ENCODE peak calls at places on chromosomes 12 and 14, in eight cellular contexts. O is EH; N is left cardiac atrium; W is activated T-helper 1 cell treated with anti-CD3 and anti-CD28 coated beads, Interleukin-2, amount 50 U/mL, for 16 hours; A is activated T-cell treated with anti-CD3 and anti-CD28 coated beads for 48 hours; Y is dermis microvascular lymphatic vessel endothelial cell; F is GM04504; X is ascending aorta. Z is an unnamed sample.

GRCh38 chr14:105075364-105076295 is 10.4 kb upstream of the GPR132 start:
- DNase-seq in O (peak), N (peak), W (no peak), A (no peak), Y (no peak), F (no peak), X (no peak), Z (no peak)

GRCh38 chr12:91667698-91668097 is 477.9 kb downstream of the BTG1 start:
- DNase-seq in O (no peak), N (no peak), W (no peak), A (no peak), Y (no peak), F (no peak), X (no peak), Z (no peak)

GRCh38 chr14:31877333-31877798 is 199.7 kb upstream of the ARHGAP5 start:
- DNase-seq in O (no peak), N (no peak), W (no peak), A (no peak), Y (peak), F (no peak), X (no peak), Z (no peak)

GRCh38 chr14:68671899-68672298 is 121.0 kb downstream of the ZFP36L1 start:
- DNase-seq in O (no peak), N (no peak), W (no peak), A (no peak), Y (peak), F (no peak), X (no peak), Z (no peak)

GRCh38 chr14:52272375-52272774 is 4.9 kb downstream of the PTGDR start:
- DNase-seq in O (peak), N (no peak), W (no peak), A (no peak), Y (peak), F (no peak), X (no peak), Z (peak)

GRCh38 chr14:24179294-24179960 is 7.5 kb downstream of the REC8 start:
- DNase-seq in O (no peak), N (no peak), W (no peak), A (no peak), Y (no peak), F (no peak), X (no peak), Z (no peak)

GRCh38 chr14:33068626-33069025 is 129.9 kb downstream of the NPAS3 start:
- DNase-seq in O (no peak), N (no peak), W (no peak), A (no peak), Y (no peak), F (no peak), X (no peak), Z (no peak)

GRCh38 chr12:96015672-96016071 is 19.5 kb upstream of the HAL start:
- DNase-seq in O (peak), N (no peak), W (no peak), A (no peak), Y (peak), F (no peak), X (no peak), Z (peak)

GRCh38 chr12:20474443-20474842 is 106.1 kb downstream of the PDE3A start:
- DNase-seq in O (peak), N (no peak), W (no peak), A (no peak), Y (no peak), F (no peak), X (no peak), Z (no peak)

GRCh38 chr12:55682087-55682796 is 25.5 kb downstream of the ITGA7 start:
- DNase-seq in O (no peak), N (no peak), W (no peak), A (no peak), Y (no peak), F (no peak), X (peak), Z (no peak)

GRCh38 chr14:80638620-80639215 is 302.8 kb downstream of the CEP128 start:
- DNase-seq in O (peak), N (no peak), W (no peak), A (no peak), Y (peak), F (no peak), X (no peak), Z (peak)

GRCh38 chr14:103311171-103311997 is 22.7 kb upstream of the EIF5 start:
- DNase-seq in O (no peak), N (no peak), W (no peak), A (no peak), Y (no peak), F (no peak), X (no peak), Z (no peak)

GRCh38 chr12:38465020-38465419 is 148.4 kb downstream of the ALG10B start:
- DNase-seq in O (no peak), N (no peak), W (no peak), A (no peak), Y (no peak), F (no peak), X (no peak), Z (no peak)

GRCh38 chr12:49583361-49584094 is 15.6 kb upstream of the MCRS1 start:
- DNase-seq in O (no peak), N (no peak), W (no peak), A (no peak), Y (no peak), F (no peak), X (peak), Z (no peak)

GRCh38 chr14:46433381-46433780 is 218.2 kb downstream of the RPL10L start:
- DNase-seq in O (no peak), N (no peak), W (no peak), A (no peak), Y (no peak), F (no peak), X (no peak), Z (no peak)

GRCh38 chr14:95248422-95248821 is 71.3 kb downstream of the CLMN start:
- DNase-seq in O (no peak), N (no peak), W (no peak), A (no peak), Y (peak), F (no peak), X (no peak), Z (no peak)

GRCh38 chr14:94581127-94581999 is at the start of gene SERPINA5:
- DNase-seq in O (peak), N (peak), W (no peak), A (no peak), Y (peak), F (no peak), X (peak), Z (peak)

GRCh38 chr14:32697704-32698103 is 241.0 kb upstream of the NPAS3 start:
- DNase-seq in O (peak), N (no peak), W (no peak), A (no peak), Y (peak), F (no peak), X (no peak), Z (peak)

GRCh38 chr14:50301914-50302313 is 10.1 kb downstream of the L2HGDH start:
- DNase-seq in O (no peak), N (no peak), W (no peak), A (no peak), Y (no peak), F (no peak), X (no peak), Z (peak)

GRCh38 chr12:96255077-96255476 is 60.9 kb downstream of the ELK3 start:
- DNase-seq in O (no peak), N (peak), W (no peak), A (no peak), Y (peak), F (peak), X (peak), Z (no peak)

GRCh38 chr12:8692573-8692972 is 5.2 kb upstream of the RIMKLB start:
- DNase-seq in O (peak), N (peak), W (no peak), A (no peak), Y (peak), F (no peak), X (peak), Z (peak)

GRCh38 chr12:530871-531270 is 71.1 kb downstream of the B4GALNT3 start:
- DNase-seq in O (no peak), N (no peak), W (no peak), A (no peak), Y (no peak), F (no peak), X (no peak), Z (no peak)

GRCh38 chr14:88825503-88825902 is 1.1 kb downstream of the TTC8 start:
- DNase-seq in O (no peak), N (no peak), W (no peak), A (no peak), Y (no peak), F (no peak), X (no peak), Z (no peak)

GRCh38 chr12:51821423-51822260 is 26.9 kb downstream of the FIGNL2 start:
- DNase-seq in O (no peak), N (peak), W (no peak), A (peak), Y (no peak), F (no peak), X (no peak), Z (no peak)

GRCh38 chr12:46101121-46101869 is 110.9 kb upstream of the SCAF11 start:
- DNase-seq in O (peak), N (no peak), W (no peak), A (no peak), Y (no peak), F (no peak), X (no peak), Z (peak)

GRCh38 chr14:24310666-24311604 is at the start of gene LTB4R:
- DNase-seq in O (peak), N (peak), W (peak), A (peak), Y (peak), F (peak), X (peak), Z (peak)

GRCh38 chr12:12452326-12452725 is 95.4 kb downstream of the BORCS5 start:
- DNase-seq in O (no peak), N (no peak), W (no peak), A (no peak), Y (no peak), F (no peak), X (no peak), Z (no peak)

GRCh38 chr12:79407671-79408622 is 282.8 kb downstream of the PAWR start:
- DNase-seq in O (peak), N (peak), W (no peak), A (no peak), Y (peak), F (peak), X (peak), Z (peak)

GRCh38 chr14:27528328-27528727 is 930.5 kb upstream of the NOVA1 start:
- DNase-seq in O (no peak), N (no peak), W (no peak), A (no peak), Y (no peak), F (no peak), X (no peak), Z (no peak)

GRCh38 chr14:89973234-89973823 is 17.6 kb downstream of the TDP1 start:
- DNase-seq in O (peak), N (peak), W (no peak), A (peak), Y (peak), F (peak), X (no peak), Z (peak)

GRCh38 chr14:53295985-53296582 is 143.0 kb upstream of the DDHD1 start:
- DNase-seq in O (peak), N (no peak), W (no peak), A (no peak), Y (peak), F (no peak), X (no peak), Z (peak)

GRCh38 chr12:77888611-77889010 is 57.9 kb downstream of the NAV3 start:
- DNase-seq in O (peak), N (no peak), W (no peak), A (no peak), Y (peak), F (no peak), X (no peak), Z (peak)

GRCh38 chr12:2540535-2540941 is 254.2 kb upstream of the FKBP4 start:
- DNase-seq in O (no peak), N (peak), W (no peak), A (no peak), Y (no peak), F (no peak), X (no peak), Z (no peak)

GRCh38 chr14:49549881-49550280 is 36.3 kb downstream of the RPS29 start:
- DNase-seq in O (peak), N (no peak), W (no peak), A (no peak), Y (no peak), F (peak), X (no peak), Z (peak)

GRCh38 chr14:49892301-49892635 is 614 bp upstream of the ARF6 start:
- DNase-seq in O (peak), N (peak), W (no peak), A (peak), Y (peak), F (peak), X (peak), Z (peak)